ENCODE peak calls at places on chromosomes 7 and 10, in four cellular contexts. One of them, this sample, is unnamed.

GRCh38 chr7:30896783-30897617 is 14.7 kb upstream of the AQP1 start:
- DNase-seq in fibroblast of mammary gland: no peak
- DNase-seq in ovary: no peak
- DNase-seq in hepatocyte: no peak
- DNase-seq in this sample: no peak

GRCh38 chr7:10874666-10875065 is 99.0 kb upstream of the PHF14 start:
- DNase-seq in fibroblast of mammary gland: no peak
- DNase-seq in ovary: no peak
- DNase-seq in hepatocyte: no peak
- DNase-seq in this sample: no peak

GRCh38 chr7:39536926-39537325 is 29.3 kb upstream of the YAE1 start:
- DNase-seq in fibroblast of mammary gland: peak; percentile 47
- DNase-seq in ovary: no peak
- DNase-seq in hepatocyte: no peak
- DNase-seq in this sample: no peak

GRCh38 chr10:12735843-12736462 is 265.6 kb downstream of the CCDC3 start:
- DNase-seq in fibroblast of mammary gland: no peak
- DNase-seq in ovary: no peak
- DNase-seq in hepatocyte: no peak
- DNase-seq in this sample: no peak

GRCh38 chr7:155804431-155804831 is 7.8 kb downstream of the SHH start:
- DNase-seq in fibroblast of mammary gland: no peak
- DNase-seq in ovary: no peak
- DNase-seq in hepatocyte: no peak
- DNase-seq in this sample: no peak

GRCh38 chr7:151432658-151433521 is 7.1 kb downstream of the CRYGN start:
- DNase-seq in fibroblast of mammary gland: no peak
- DNase-seq in ovary: peak; percentile 14
- DNase-seq in hepatocyte: no peak
- DNase-seq in this sample: peak; percentile 71

GRCh38 chr7:113561446-113561845 is 357.4 kb downstream of the PPP1R3A start:
- DNase-seq in fibroblast of mammary gland: peak; percentile 26
- DNase-seq in ovary: no peak
- DNase-seq in hepatocyte: no peak
- DNase-seq in this sample: no peak

GRCh38 chr7:30285531-30286284 is 1.3 kb downstream of the ZNRF2 start:
- DNase-seq in fibroblast of mammary gland: peak; percentile 69
- DNase-seq in ovary: peak; percentile 35
- DNase-seq in hepatocyte: peak; percentile 34
- DNase-seq in this sample: peak; percentile 25

GRCh38 chr10:70320751-70321150 is 36.9 kb upstream of the NPFFR1 start:
- DNase-seq in fibroblast of mammary gland: peak; percentile 24
- DNase-seq in ovary: no peak
- DNase-seq in hepatocyte: no peak
- DNase-seq in this sample: no peak

GRCh38 chr10:112768121-112768520 is 181.9 kb upstream of the TCF7L2 start:
- DNase-seq in fibroblast of mammary gland: no peak
- DNase-seq in ovary: no peak
- DNase-seq in hepatocyte: no peak
- DNase-seq in this sample: no peak

GRCh38 chr10:59991661-59992060 is 85.3 kb upstream of the CCDC6 start:
- DNase-seq in fibroblast of mammary gland: peak; percentile 91
- DNase-seq in ovary: no peak
- DNase-seq in hepatocyte: peak; percentile 80
- DNase-seq in this sample: peak; percentile 14

GRCh38 chr10:128661404-128662197 is 535.4 kb upstream of the MKI67 start:
- DNase-seq in fibroblast of mammary gland: no peak
- DNase-seq in ovary: no peak
- DNase-seq in hepatocyte: no peak
- DNase-seq in this sample: no peak

GRCh38 chr10:58044072-58044471 is 223.6 kb downstream of the IPMK start:
- DNase-seq in fibroblast of mammary gland: peak; percentile 93
- DNase-seq in ovary: no peak
- DNase-seq in hepatocyte: no peak
- DNase-seq in this sample: no peak

DNA sequence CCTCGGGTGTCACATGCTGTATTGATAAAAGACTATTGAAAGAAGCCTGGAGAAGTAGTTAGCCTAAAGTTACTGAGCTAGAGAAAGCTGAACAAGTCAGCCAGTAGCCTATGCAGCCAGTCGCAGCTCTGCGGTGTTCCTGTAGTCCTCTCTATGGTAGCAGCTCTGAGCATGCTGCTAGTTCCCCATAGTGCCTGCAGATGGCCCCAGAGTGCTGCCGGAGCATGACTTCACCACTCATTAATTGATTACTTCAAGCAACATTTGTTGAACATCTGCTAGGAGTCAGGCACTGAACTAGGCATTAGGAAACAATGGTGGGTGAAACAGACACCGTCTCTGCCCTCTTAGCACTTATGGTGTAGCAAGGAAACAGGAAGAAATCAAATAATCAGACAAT is 422.7 kb downstream of the SORCS3 start:
- DNase-seq in fibroblast of mammary gland: peak; percentile 20
- DNase-seq in ovary: no peak
- DNase-seq in hepatocyte: peak; percentile 65
- DNase-seq in this sample: peak; percentile 20
- TF ChIP-seq CTCF in fibroblast of mammary gland: peak; percentile 34
- TF ChIP-seq CTCF in ovary: no peak
- TF ChIP-seq CTCF in hepatocyte: peak; percentile 64
- TF ChIP-seq CTCF in this sample: peak; percentile 26

DNA sequence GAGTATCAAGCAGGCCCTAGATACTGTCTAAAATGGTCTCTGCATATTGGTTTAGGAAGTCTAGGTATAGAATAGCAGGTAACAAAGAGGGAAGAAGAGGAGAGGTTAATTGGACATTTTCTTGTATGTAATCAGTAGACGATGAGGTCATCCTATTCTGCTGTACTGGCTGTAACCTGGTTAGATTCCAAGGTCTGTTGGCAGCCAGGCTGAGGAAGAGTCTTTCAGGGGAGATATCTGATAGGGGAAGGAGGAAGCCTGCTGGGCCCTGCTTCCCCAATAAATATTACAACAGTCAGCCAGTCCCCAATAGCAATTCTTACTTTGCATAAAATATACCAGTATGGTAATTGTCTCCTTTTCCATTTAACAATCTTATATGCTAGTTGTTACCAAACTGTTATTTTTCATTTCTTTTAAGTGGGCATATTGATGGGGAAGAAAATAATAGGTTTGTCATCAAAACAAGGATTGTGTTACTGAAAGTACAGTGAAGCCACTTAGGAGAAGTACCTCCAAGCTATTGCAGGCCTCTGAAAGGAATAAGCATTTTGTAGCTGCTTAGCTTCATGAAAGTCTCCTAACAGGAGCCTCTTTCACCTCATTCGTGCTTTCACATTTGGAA is 186.4 kb downstream of the LRRC4 start:
- DNase-seq in fibroblast of mammary gland: peak; percentile 59
- DNase-seq in ovary: peak; percentile 55
- DNase-seq in hepatocyte: peak; percentile 60
- DNase-seq in this sample: no peak
- TF ChIP-seq CTCF in fibroblast of mammary gland: no peak
- TF ChIP-seq CTCF in ovary: no peak
- TF ChIP-seq CTCF in hepatocyte: no peak
- TF ChIP-seq CTCF in this sample: no peak

DNA sequence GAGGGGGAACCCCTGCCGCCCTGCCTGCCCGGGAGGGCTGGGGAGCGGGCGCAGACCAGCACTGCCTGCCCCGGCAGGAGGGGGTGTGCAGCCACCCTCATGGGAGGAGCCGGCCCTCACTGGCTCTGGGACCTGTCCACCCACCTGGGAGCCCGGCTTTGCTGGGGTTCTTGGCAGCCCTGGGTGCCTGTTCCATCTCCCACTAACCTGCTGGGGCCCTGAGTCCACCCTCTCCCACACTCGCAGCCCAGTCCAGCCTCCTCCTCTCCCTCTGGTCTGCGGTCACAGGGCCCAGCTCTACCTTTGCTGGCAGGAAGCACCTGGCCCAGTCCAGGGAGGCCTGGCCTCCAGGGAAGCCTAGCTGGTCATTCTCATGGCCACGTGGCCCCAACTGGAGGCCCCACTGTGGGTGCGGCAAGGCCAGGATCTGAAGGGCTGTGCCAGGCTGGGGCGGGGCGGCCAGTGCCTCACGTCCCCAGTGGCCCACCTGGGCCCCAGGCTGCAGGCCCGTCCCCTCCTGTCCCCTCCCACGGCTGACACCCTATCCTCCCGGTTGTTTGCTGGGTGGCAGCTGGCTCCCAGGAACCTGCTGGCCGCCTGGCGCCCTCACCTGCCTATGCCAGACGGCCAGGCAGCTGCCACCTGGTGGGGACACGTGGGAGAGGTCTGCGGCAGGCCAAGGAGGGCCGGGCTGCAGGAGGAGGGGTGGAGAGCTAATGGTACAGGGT is at the start of gene TMEM184A:
- DNase-seq in fibroblast of mammary gland: no peak
- DNase-seq in ovary: peak; percentile 23
- DNase-seq in hepatocyte: peak; percentile 89
- DNase-seq in this sample: peak; percentile 62
- TF ChIP-seq CTCF in fibroblast of mammary gland: no peak
- TF ChIP-seq CTCF in ovary: no peak
- TF ChIP-seq CTCF in hepatocyte: peak; percentile 58
- TF ChIP-seq CTCF in this sample: peak; percentile 46

GRCh38 chr10:36886303-36886891 is 239.0 kb upstream of the ANKRD30A start:
- DNase-seq in fibroblast of mammary gland: no peak
- DNase-seq in ovary: no peak
- DNase-seq in hepatocyte: no peak
- DNase-seq in this sample: no peak

GRCh38 chr10:36882781-36883180 is 242.6 kb upstream of the ANKRD30A start:
- DNase-seq in fibroblast of mammary gland: no peak
- DNase-seq in ovary: no peak
- DNase-seq in hepatocyte: no peak
- DNase-seq in this sample: no peak

GRCh38 chr10:36885746-36886145 is 239.7 kb upstream of the ANKRD30A start:
- DNase-seq in fibroblast of mammary gland: no peak
- DNase-seq in ovary: no peak
- DNase-seq in hepatocyte: no peak
- DNase-seq in this sample: no peak

DNA sequence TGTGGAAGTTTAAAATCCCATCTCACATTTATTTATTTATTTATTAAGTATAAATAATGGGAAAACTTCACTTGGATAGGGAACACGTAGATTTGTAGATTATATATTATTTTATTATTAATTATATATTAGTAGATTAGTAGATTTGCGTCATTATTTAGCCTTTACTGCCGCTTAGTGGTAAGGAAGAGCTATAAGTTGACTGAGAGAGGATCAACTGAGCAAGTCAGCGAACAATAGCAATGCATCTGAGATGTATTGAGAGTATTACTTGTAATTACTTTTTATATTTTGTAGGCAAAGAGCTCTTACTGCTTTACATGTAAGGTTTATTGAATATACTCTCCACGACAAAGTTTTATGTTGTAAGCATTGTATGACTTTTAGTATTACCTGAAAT is 244.5 kb upstream of the ANKRD30A start:
- DNase-seq in fibroblast of mammary gland: peak; percentile 46
- DNase-seq in ovary: no peak
- DNase-seq in hepatocyte: peak; percentile 13
- DNase-seq in this sample: no peak
- TF ChIP-seq CTCF in fibroblast of mammary gland: peak; percentile 69
- TF ChIP-seq CTCF in ovary: no peak
- TF ChIP-seq CTCF in hepatocyte: peak; percentile 52
- TF ChIP-seq CTCF in this sample: peak; percentile 38

GRCh38 chr7:118755067-118755625 is 530.6 kb downstream of the ANKRD7 start:
- DNase-seq in fibroblast of mammary gland: peak; percentile 3
- DNase-seq in ovary: no peak
- DNase-seq in hepatocyte: no peak
- DNase-seq in this sample: no peak
- TF ChIP-seq CTCF in fibroblast of mammary gland: no peak
- TF ChIP-seq CTCF in ovary: no peak
- TF ChIP-seq CTCF in hepatocyte: no peak
- TF ChIP-seq CTCF in this sample: no peak